ENCODE peak calls at places on chromosomes 2 and 18, in nine cellular contexts. One of them, this sample, is unnamed.

GRCh38 chr18:32707153-32707552 is 65.7 kb downstream of the KLHL14 start:
- DNase-seq in astrocyte of the spinal cord: no peak
- DNase-seq in PC-3: no peak
- DNase-seq in LNCaP clone FGC: peak
- DNase-seq in fibroblast of mammary gland: no peak
- DNase-seq in choroid plexus epithelial cell: no peak
- DNase-seq in GM23248: no peak
- DNase-seq in mucosa of descending colon: no peak
- DNase-seq in lower leg skin: no peak
- DNase-seq in this sample: peak

GRCh38 chr2:219453691-219454131 is 19.1 kb downstream of the SPEG start:
- DNase-seq in astrocyte of the spinal cord: peak
- DNase-seq in PC-3: peak
- DNase-seq in LNCaP clone FGC: no peak
- DNase-seq in fibroblast of mammary gland: peak
- DNase-seq in choroid plexus epithelial cell: peak
- DNase-seq in GM23248: peak
- DNase-seq in mucosa of descending colon: peak
- DNase-seq in lower leg skin: peak
- DNase-seq in this sample: peak

GRCh38 chr2:123747316-123747715 is 277.8 kb upstream of the CNTNAP5 start:
- DNase-seq in astrocyte of the spinal cord: no peak
- DNase-seq in PC-3: peak
- DNase-seq in LNCaP clone FGC: peak
- DNase-seq in fibroblast of mammary gland: no peak
- DNase-seq in choroid plexus epithelial cell: no peak
- DNase-seq in GM23248: no peak
- DNase-seq in mucosa of descending colon: no peak
- DNase-seq in lower leg skin: no peak
- DNase-seq in this sample: peak

GRCh38 chr2:46180189-46180588 is 117.0 kb upstream of the EPAS1 start:
- DNase-seq in astrocyte of the spinal cord: no peak
- DNase-seq in PC-3: no peak
- DNase-seq in LNCaP clone FGC: no peak
- DNase-seq in fibroblast of mammary gland: no peak
- DNase-seq in choroid plexus epithelial cell: no peak
- DNase-seq in GM23248: no peak
- DNase-seq in mucosa of descending colon: no peak
- DNase-seq in lower leg skin: no peak
- DNase-seq in this sample: no peak

GRCh38 chr18:25592804-25593360 is 240.9 kb upstream of the ZNF521 start:
- DNase-seq in astrocyte of the spinal cord: no peak
- DNase-seq in PC-3: no peak
- DNase-seq in LNCaP clone FGC: no peak
- DNase-seq in fibroblast of mammary gland: no peak
- DNase-seq in choroid plexus epithelial cell: no peak
- DNase-seq in GM23248: no peak
- DNase-seq in mucosa of descending colon: no peak
- DNase-seq in lower leg skin: no peak
- DNase-seq in this sample: no peak

GRCh38 chr2:189218236-189218635 is 38.7 kb upstream of the COL5A2 start:
- DNase-seq in astrocyte of the spinal cord: no peak
- DNase-seq in PC-3: no peak
- DNase-seq in LNCaP clone FGC: no peak
- DNase-seq in fibroblast of mammary gland: no peak
- DNase-seq in choroid plexus epithelial cell: no peak
- DNase-seq in GM23248: no peak
- DNase-seq in mucosa of descending colon: no peak
- DNase-seq in lower leg skin: no peak
- DNase-seq in this sample: no peak

GRCh38 chr2:16079637-16080036 is 139.3 kb downstream of the MYCN start:
- DNase-seq in astrocyte of the spinal cord: no peak
- DNase-seq in PC-3: no peak
- DNase-seq in LNCaP clone FGC: peak
- DNase-seq in fibroblast of mammary gland: no peak
- DNase-seq in choroid plexus epithelial cell: no peak
- DNase-seq in GM23248: no peak
- DNase-seq in mucosa of descending colon: no peak
- DNase-seq in lower leg skin: no peak
- DNase-seq in this sample: no peak

GRCh38 chr2:40292291-40292690 is 159.6 kb downstream of the SLC8A1 start:
- DNase-seq in astrocyte of the spinal cord: no peak
- DNase-seq in PC-3: no peak
- DNase-seq in LNCaP clone FGC: no peak
- DNase-seq in fibroblast of mammary gland: no peak
- DNase-seq in choroid plexus epithelial cell: no peak
- DNase-seq in GM23248: no peak
- DNase-seq in mucosa of descending colon: no peak
- DNase-seq in lower leg skin: no peak
- DNase-seq in this sample: no peak

GRCh38 chr18:79393626-79394401 is 1.9 kb upstream of the NFATC1 start:
- DNase-seq in astrocyte of the spinal cord: peak
- DNase-seq in PC-3: peak
- DNase-seq in LNCaP clone FGC: no peak
- DNase-seq in fibroblast of mammary gland: peak
- DNase-seq in choroid plexus epithelial cell: peak
- DNase-seq in GM23248: peak
- DNase-seq in mucosa of descending colon: peak
- DNase-seq in lower leg skin: peak
- DNase-seq in this sample: peak

GRCh38 chr2:179265082-179265575 is 497 bp upstream of the SESTD1 start:
- DNase-seq in astrocyte of the spinal cord: no peak
- DNase-seq in PC-3: peak
- DNase-seq in LNCaP clone FGC: no peak
- DNase-seq in fibroblast of mammary gland: peak
- DNase-seq in choroid plexus epithelial cell: peak
- DNase-seq in GM23248: peak
- DNase-seq in mucosa of descending colon: peak
- DNase-seq in lower leg skin: no peak
- DNase-seq in this sample: peak

GRCh38 chr18:63928331-63928730 is 20.6 kb downstream of the SERPINB10 start:
- DNase-seq in astrocyte of the spinal cord: no peak
- DNase-seq in PC-3: no peak
- DNase-seq in LNCaP clone FGC: peak
- DNase-seq in fibroblast of mammary gland: no peak
- DNase-seq in choroid plexus epithelial cell: no peak
- DNase-seq in GM23248: no peak
- DNase-seq in mucosa of descending colon: no peak
- DNase-seq in lower leg skin: no peak
- DNase-seq in this sample: no peak

GRCh38 chr2:154825358-154825757 is 126.9 kb downstream of the KCNJ3 start:
- DNase-seq in astrocyte of the spinal cord: no peak
- DNase-seq in PC-3: no peak
- DNase-seq in LNCaP clone FGC: no peak
- DNase-seq in fibroblast of mammary gland: no peak
- DNase-seq in choroid plexus epithelial cell: no peak
- DNase-seq in GM23248: no peak
- DNase-seq in mucosa of descending colon: no peak
- DNase-seq in lower leg skin: no peak
- DNase-seq in this sample: no peak

DNA sequence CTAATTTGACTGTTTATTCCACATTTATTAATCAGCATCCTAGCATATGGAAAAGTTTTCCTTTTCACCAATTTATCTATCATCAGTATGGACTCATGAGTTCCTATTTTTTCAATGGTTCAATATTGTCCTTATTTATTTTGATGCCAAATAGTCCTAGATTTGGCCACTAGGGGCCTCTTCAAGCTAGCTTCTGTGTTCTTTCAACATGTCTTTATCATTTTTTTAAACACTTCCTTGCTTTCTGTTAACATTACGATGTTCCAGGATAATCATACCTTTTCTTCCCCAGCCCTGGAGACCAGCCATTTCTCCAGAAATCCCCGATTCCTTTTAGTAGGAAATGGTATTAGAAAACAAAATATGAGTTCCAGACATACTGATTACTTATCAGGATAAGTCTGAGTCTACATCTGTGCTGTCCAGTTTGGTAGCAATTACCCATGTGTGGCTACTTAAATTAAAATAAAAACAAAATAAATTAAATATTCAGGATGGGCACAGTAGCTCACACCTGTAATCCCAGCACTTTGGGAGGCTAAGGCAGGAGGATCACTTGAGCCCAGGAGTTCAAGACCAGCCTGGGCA is 70.6 kb downstream of the RPE start:
- DNase-seq in astrocyte of the spinal cord: peak
- DNase-seq in PC-3: peak
- DNase-seq in LNCaP clone FGC: peak
- DNase-seq in fibroblast of mammary gland: peak
- DNase-seq in choroid plexus epithelial cell: peak
- DNase-seq in GM23248: peak
- DNase-seq in mucosa of descending colon: peak
- DNase-seq in lower leg skin: no peak
- DNase-seq in this sample: peak
- H3K4me3 ChIP-seq in astrocyte of the spinal cord: no peak
- H3K4me3 ChIP-seq in PC-3: no peak
- H3K4me3 ChIP-seq in LNCaP clone FGC: no peak
- H3K4me3 ChIP-seq in fibroblast of mammary gland: no peak
- H3K4me3 ChIP-seq in choroid plexus epithelial cell: peak
- H3K4me3 ChIP-seq in GM23248: peak
- H3K4me3 ChIP-seq in mucosa of descending colon: no peak
- H3K4me3 ChIP-seq in lower leg skin: no peak
- H3K4me3 ChIP-seq in this sample: no peak

GRCh38 chr2:33599175-33599942 is at the start of gene FAM98A:
- DNase-seq in astrocyte of the spinal cord: peak
- DNase-seq in PC-3: peak
- DNase-seq in LNCaP clone FGC: peak
- DNase-seq in fibroblast of mammary gland: peak
- DNase-seq in choroid plexus epithelial cell: peak
- DNase-seq in GM23248: peak
- DNase-seq in mucosa of descending colon: peak
- DNase-seq in lower leg skin: peak
- DNase-seq in this sample: peak
- H3K4me3 ChIP-seq in astrocyte of the spinal cord: peak
- H3K4me3 ChIP-seq in PC-3: peak
- H3K4me3 ChIP-seq in LNCaP clone FGC: peak
- H3K4me3 ChIP-seq in fibroblast of mammary gland: peak
- H3K4me3 ChIP-seq in choroid plexus epithelial cell: peak
- H3K4me3 ChIP-seq in GM23248: peak
- H3K4me3 ChIP-seq in mucosa of descending colon: peak
- H3K4me3 ChIP-seq in lower leg skin: peak
- H3K4me3 ChIP-seq in this sample: peak

DNA sequence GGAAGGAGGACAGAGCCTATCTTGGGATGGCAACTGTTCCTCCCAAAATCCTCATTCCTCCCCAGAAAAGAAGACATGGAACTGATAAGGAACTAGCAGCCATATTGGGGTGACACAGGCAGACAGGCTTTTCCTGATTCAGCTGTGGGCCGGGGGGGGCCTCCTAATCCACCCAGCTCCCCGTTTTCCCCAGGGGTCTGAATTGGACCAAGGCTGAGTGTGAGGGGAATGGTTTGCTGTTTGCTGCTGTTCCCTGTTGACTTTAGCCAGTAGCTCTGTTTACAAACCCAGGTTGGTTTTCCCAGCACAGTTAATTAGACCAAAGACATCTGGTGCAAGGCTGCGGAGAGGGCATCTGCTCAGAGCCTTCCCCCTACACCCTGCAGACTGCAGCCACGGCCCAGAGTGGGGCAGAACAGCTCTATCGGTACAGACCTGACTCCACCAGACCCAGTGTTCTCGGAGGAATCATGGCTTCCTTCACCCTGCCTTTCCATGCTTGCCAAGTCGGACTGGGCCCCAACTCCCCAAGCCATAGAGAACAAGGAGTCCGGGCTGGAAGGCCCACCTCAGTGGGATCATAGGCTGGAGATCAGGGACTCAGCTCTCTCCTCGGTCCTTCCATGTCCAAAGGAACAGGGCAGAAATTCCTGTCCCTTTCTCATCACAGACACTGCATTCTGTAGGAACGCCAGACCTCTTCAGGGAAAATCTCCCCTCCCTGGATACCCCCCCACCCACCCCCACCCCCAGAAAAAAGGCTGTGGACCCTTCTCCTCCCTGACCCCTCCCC is 1.7 kb upstream of the PKDCC start:
- DNase-seq in astrocyte of the spinal cord: no peak
- DNase-seq in PC-3: no peak
- DNase-seq in LNCaP clone FGC: no peak
- DNase-seq in fibroblast of mammary gland: no peak
- DNase-seq in choroid plexus epithelial cell: no peak
- DNase-seq in GM23248: no peak
- DNase-seq in mucosa of descending colon: no peak
- DNase-seq in lower leg skin: no peak
- DNase-seq in this sample: no peak
- H3K4me3 ChIP-seq in astrocyte of the spinal cord: no peak
- H3K4me3 ChIP-seq in PC-3: no peak
- H3K4me3 ChIP-seq in LNCaP clone FGC: no peak
- H3K4me3 ChIP-seq in fibroblast of mammary gland: no peak
- H3K4me3 ChIP-seq in choroid plexus epithelial cell: no peak
- H3K4me3 ChIP-seq in GM23248: no peak
- H3K4me3 ChIP-seq in mucosa of descending colon: no peak
- H3K4me3 ChIP-seq in lower leg skin: no peak
- H3K4me3 ChIP-seq in this sample: no peak

GRCh38 chr2:128467321-128467901 is 148.7 kb upstream of the HS6ST1 start:
- DNase-seq in astrocyte of the spinal cord: no peak
- DNase-seq in PC-3: no peak
- DNase-seq in LNCaP clone FGC: no peak
- DNase-seq in fibroblast of mammary gland: no peak
- DNase-seq in choroid plexus epithelial cell: no peak
- DNase-seq in GM23248: peak
- DNase-seq in mucosa of descending colon: no peak
- DNase-seq in lower leg skin: no peak
- DNase-seq in this sample: no peak
- H3K4me3 ChIP-seq in astrocyte of the spinal cord: no peak
- H3K4me3 ChIP-seq in PC-3: no peak
- H3K4me3 ChIP-seq in LNCaP clone FGC: no peak
- H3K4me3 ChIP-seq in fibroblast of mammary gland: no peak
- H3K4me3 ChIP-seq in choroid plexus epithelial cell: no peak
- H3K4me3 ChIP-seq in GM23248: no peak
- H3K4me3 ChIP-seq in mucosa of descending colon: no peak
- H3K4me3 ChIP-seq in lower leg skin: no peak
- H3K4me3 ChIP-seq in this sample: no peak

DNA sequence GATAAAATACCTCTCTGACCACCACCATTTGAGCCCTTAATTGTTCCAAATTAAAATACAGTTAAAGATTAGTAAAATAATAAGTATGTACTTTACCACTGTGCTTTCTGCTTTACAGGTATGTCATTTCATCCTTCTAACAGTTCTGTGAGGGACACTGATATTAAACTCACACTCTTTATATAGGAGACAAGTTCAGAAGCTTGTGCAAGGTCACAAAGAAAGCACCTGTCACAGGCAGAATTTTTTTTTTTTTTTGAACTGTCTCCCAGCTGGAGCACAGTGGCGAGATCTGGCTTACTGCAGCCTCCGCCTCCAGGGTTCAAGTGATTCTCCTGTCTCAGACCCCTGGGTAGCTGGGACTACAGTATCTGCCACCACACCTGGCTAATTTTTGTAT is 21.6 kb upstream of the GPR75 start:
- DNase-seq in astrocyte of the spinal cord: no peak
- DNase-seq in PC-3: no peak
- DNase-seq in LNCaP clone FGC: no peak
- DNase-seq in fibroblast of mammary gland: no peak
- DNase-seq in choroid plexus epithelial cell: no peak
- DNase-seq in GM23248: no peak
- DNase-seq in mucosa of descending colon: no peak
- DNase-seq in lower leg skin: no peak
- DNase-seq in this sample: no peak
- H3K4me3 ChIP-seq in astrocyte of the spinal cord: no peak
- H3K4me3 ChIP-seq in PC-3: no peak
- H3K4me3 ChIP-seq in LNCaP clone FGC: no peak
- H3K4me3 ChIP-seq in fibroblast of mammary gland: no peak
- H3K4me3 ChIP-seq in choroid plexus epithelial cell: no peak
- H3K4me3 ChIP-seq in GM23248: no peak
- H3K4me3 ChIP-seq in mucosa of descending colon: no peak
- H3K4me3 ChIP-seq in lower leg skin: no peak
- H3K4me3 ChIP-seq in this sample: no peak

This sample was measured in epithelial cell of esophagus.